ENCODE peak calls at places on chromosomes 1 and 21, in seven cellular contexts. U is A172; X is SK-N-SH; C is anterior cingulate cortex; G is transverse colon; K is B cell; H is activated CD8-positive, alpha-beta memory T cell treated with anti-CD3 and anti-CD28 coated beads for 1 hour. N is an unnamed sample.

GRCh38 chr1:68917456-68917855 is 420.6 kb upstream of the DEPDC1 start:
- DNase-seq in G (no peak), K (no peak), H (no peak), C (no peak), X (no peak), U (no peak), N (no peak)

GRCh38 chr1:163056832-163057231 is 12.3 kb upstream of the RGS4 start:
- DNase-seq in C (no peak), U (no peak), K (no peak), H (no peak), G (no peak), X (no peak), N (no peak)

GRCh38 chr1:182065126-182065845 is 3.8 kb upstream of the ZNF648 start:
- DNase-seq in U (no peak), G (no peak), X (no peak), C (no peak), K (no peak), H (no peak), N (no peak)

GRCh38 chr1:174114788-174115448 is 44.4 kb upstream of the RABGAP1L start:
- DNase-seq in C (no peak), H (no peak), G (peak; percentile 16), K (peak; percentile 51), U (peak; percentile 72), X (peak; percentile 25), N (no peak)

GRCh38 chr1:79323240-79324025 is 316.9 kb upstream of the ADGRL4 start:
- DNase-seq in K (no peak), U (peak; percentile 87), X (no peak), C (no peak), H (no peak), G (no peak), N (no peak)

GRCh38 chr21:19420607-19421006 is 1017.0 kb upstream of the TMPRSS15 start:
- DNase-seq in C (no peak), K (no peak), G (no peak), U (no peak), H (no peak), X (no peak), N (no peak)

GRCh38 chr1:17575786-17576584 is 36.5 kb downstream of the ARHGEF10L start:
- DNase-seq in X (no peak), U (no peak), K (no peak), H (no peak), C (no peak), G (peak; percentile 54), N (no peak)

GRCh38 chr1:7010534-7011200 is 225.4 kb downstream of the CAMTA1 start:
- DNase-seq in C (no peak), G (no peak), H (no peak), K (no peak), U (no peak), X (no peak), N (no peak)

GRCh38 chr1:242568666-242569065 is 44.2 kb upstream of the PLD5 start:
- DNase-seq in G (no peak), U (no peak), C (no peak), X (no peak), K (no peak), H (no peak), N (no peak)

GRCh38 chr1:22976461-22977243 is 4.0 kb upstream of the LACTBL1 start:
- DNase-seq in G (peak; percentile 63), C (peak; percentile 5), U (peak; percentile 76), K (peak; percentile 60), X (peak; percentile 82), H (peak; percentile 6), N (no peak)

GRCh38 chr1:35454616-35455015 is 102.6 kb downstream of the KIAA0319L start:
- DNase-seq in G (no peak), H (no peak), C (no peak), X (no peak), U (no peak), K (no peak), N (no peak)

GRCh38 chr1:207414606-207415108 is 39.5 kb upstream of the CR2 start:
- DNase-seq in G (no peak), U (no peak), C (no peak), H (no peak), K (peak; percentile 69), X (no peak), N (no peak)

GRCh38 chr1:206075786-206076725 is 23.1 kb downstream of the RHEX start:
- DNase-seq in C (no peak), U (no peak), H (no peak), G (no peak), X (no peak), K (no peak), N (no peak)

GRCh38 chr1:89659322-89660061 is 26.6 kb downstream of the LRRC8C start:
- DNase-seq in X (no peak), C (no peak), H (no peak), G (no peak), K (no peak), U (no peak), N (no peak)

GRCh38 chr1:26820784-26821269 is 5.7 kb upstream of the ZDHHC18 start:
- DNase-seq in C (no peak), H (no peak), U (no peak), X (no peak), K (peak; percentile 84), G (peak; percentile 25), N (no peak)

GRCh38 chr1:228944991-228945390 is 209.7 kb downstream of the RHOU start:
- DNase-seq in U (no peak), G (no peak), C (no peak), H (no peak), K (no peak), X (no peak), N (no peak)

GRCh38 chr1:19377812-19378718 is 65.9 kb downstream of the SLC66A1 start:
- DNase-seq in X (no peak), H (no peak), K (no peak), C (no peak), U (no peak), G (no peak), N (no peak)

N was measured in cerebellar nuclear complex.